ENCODE peak calls at places on chromosomes 16 and 17, in seven cellular contexts. V is mucosa of descending colon, K is cardiac muscle cell, R is A549, I is glutamatergic neuron, E is IMR-90, S is breast epithelium. G is an unnamed sample.

GRCh38 chr16:13779676-13780075 is 140.3 kb upstream of the ERCC4 start:
- DNase-seq in V (no peak), K (no peak), R (no peak), I (no peak), E (no peak), S (no peak), G (no peak)

GRCh38 chr16:19344224-19344801 is 58.8 kb downstream of the CLEC19A start:
- DNase-seq in V (no peak), K (no peak), R (no peak), I (no peak), E (no peak), S (no peak), G (no peak)

GRCh38 chr17:50487213-50488096 is 8.8 kb downstream of the RSAD1 start:
- DNase-seq in V (no peak), K (no peak), R (no peak), I (no peak), E (peak), S (no peak), G (no peak)

GRCh38 chr16:35176449-35176848 is 1717.0 kb downstream of the TP53TG3F start:
- DNase-seq in V (no peak), K (no peak), R (no peak), I (no peak), E (no peak), S (no peak), G (no peak)

GRCh38 chr17:56822725-56823124 is 11.0 kb downstream of the C17orf67 start:
- DNase-seq in V (no peak), K (peak), R (no peak), I (no peak), E (no peak), S (no peak), G (no peak)

GRCh38 chr16:83983491-83983890 is 15.4 kb downstream of the NECAB2 start:
- DNase-seq in V (no peak), K (no peak), R (no peak), I (no peak), E (no peak), S (no peak), G (no peak)

GRCh38 chr17:72104863-72105234 is 16.0 kb upstream of the SOX9 start:
- DNase-seq in V (no peak), K (peak), R (no peak), I (no peak), E (no peak), S (no peak), G (no peak)

GRCh38 chr16:89822188-89823086 is 5.8 kb upstream of the SPIRE2 start:
- DNase-seq in V (peak), K (no peak), R (no peak), I (no peak), E (no peak), S (no peak), G (no peak)

GRCh38 chr16:54933281-54934150 is 2.9 kb downstream of the IRX5 start:
- DNase-seq in V (no peak), K (no peak), R (no peak), I (peak), E (no peak), S (no peak), G (peak)

GRCh38 chr17:9959377-9959981 is 54.4 kb upstream of the RCVRN start:
- DNase-seq in V (peak), K (peak), R (peak), I (peak), E (peak), S (no peak), G (peak)

GRCh38 chr17:38874505-38875419 is 4.9 kb downstream of the LASP1 start:
- DNase-seq in V (no peak), K (peak), R (no peak), I (no peak), E (no peak), S (no peak), G (no peak)

DNA sequence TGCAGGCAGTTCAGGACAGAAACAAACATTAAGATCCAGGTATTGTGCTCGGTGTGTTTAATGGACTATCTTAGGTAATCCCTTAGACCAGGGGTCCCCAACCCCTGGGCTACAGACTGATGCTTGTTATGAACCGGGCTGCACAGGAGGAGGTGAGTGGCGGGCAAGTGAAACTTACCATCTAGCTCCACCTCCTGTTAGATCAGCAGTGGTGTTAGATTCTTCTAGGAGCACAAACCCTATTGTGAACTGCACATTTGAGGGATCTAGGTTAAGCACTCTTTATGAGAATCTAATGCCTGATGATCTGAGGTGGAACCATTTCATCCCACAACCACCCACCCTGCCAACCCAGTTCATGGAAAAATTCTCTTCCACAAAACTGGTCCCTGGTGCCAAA is 37.8 kb upstream of the ASIC2 start:
- DNase-seq in V (no peak), K (no peak), R (peak), I (no peak), E (no peak), S (no peak), G (no peak)
- TF ChIP-seq CTCF in V (no peak), K (no peak), R (no peak), I (no peak), E (no peak), S (no peak), G (no peak)

GRCh38 chr17:62627219-62627903 is at the start of gene MRC2:
- DNase-seq in V (peak), K (peak), R (peak), I (peak), E (peak), S (peak), G (no peak)
- TF ChIP-seq CTCF in V (no peak), K (no peak), R (no peak), I (no peak), E (no peak), S (no peak), G (no peak)

DNA sequence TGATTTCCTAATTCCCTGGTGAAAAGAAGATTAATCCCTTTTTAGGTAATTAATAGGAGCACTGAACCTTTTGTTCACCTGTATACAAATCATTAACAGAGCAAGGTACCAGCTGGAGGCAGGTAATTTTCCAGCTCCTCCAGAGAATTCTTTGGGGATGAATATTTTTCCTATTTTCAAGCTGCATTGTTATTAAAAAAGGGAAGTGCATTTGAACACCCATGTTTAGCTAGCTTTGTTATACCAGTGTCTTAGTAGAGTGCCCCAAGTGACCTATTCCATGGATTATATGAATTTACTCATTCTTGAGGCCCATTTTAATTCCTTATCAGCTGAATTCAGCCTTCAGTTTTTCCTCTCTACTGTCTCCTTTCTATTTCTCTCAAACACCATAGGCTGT is 73.2 kb upstream of the GOT2 start:
- DNase-seq in V (no peak), K (no peak), R (no peak), I (no peak), E (no peak), S (no peak), G (no peak)
- TF ChIP-seq CTCF in V (no peak), K (no peak), R (no peak), I (no peak), E (no peak), S (no peak), G (no peak)

DNA sequence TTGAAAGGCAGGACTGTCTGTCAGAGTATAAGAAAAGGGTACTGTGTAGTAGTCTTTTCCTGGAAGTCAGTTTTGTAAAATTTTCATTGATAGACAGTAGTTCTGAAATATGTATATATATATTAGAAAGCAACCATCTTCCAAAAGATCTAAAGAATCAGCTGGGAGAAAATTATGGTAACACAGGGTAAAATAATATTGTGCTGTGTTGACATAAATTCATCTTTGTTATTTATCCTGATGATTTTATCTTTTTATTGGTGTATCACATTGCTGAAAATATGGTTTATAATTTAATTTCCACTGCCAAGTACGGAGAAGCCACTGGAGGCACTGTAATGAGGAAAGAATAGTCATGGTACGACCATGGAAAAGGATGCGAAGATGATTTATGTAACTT is 324.9 kb downstream of the CA10 start:
- DNase-seq in V (no peak), K (no peak), R (no peak), I (no peak), E (no peak), S (no peak), G (no peak)
- TF ChIP-seq CTCF in V (no peak), K (no peak), R (no peak), I (no peak), E (no peak), S (no peak), G (no peak)

DNA sequence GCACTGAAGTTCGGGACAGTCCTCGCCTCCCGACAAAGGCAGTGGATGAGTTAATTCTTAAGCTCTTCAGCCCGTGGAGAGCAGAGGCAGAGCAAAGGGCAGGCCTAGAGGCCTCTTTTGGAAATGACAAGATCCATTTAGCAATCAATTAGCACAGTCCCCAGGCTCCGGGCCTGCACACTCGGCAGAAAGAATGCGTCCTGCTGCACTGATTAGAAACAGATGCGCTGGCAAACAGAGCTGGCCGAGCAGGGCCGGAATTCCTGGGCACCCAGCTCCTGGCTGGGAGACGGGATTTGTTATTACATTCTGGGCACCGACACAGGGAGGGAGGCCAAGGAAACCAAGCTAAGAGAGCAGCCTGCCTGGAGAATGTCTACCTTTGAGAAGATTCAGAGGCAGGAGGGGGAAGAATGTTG is 162.9 kb downstream of the COPRS start:
- DNase-seq in V (peak), K (peak), R (no peak), I (peak), E (peak), S (peak), G (peak)
- TF ChIP-seq CTCF in V (no peak), K (peak), R (no peak), I (peak), E (no peak), S (no peak), G (no peak)

GRCh38 chr16:1105888-1106620 is 10.0 kb upstream of the C1QTNF8 start:
- DNase-seq in V (peak), K (peak), R (peak), I (peak), E (peak), S (peak), G (peak)
- TF ChIP-seq CTCF in V (peak), K (peak), R (peak), I (peak), E (peak), S (no peak), G (peak)

DNA sequence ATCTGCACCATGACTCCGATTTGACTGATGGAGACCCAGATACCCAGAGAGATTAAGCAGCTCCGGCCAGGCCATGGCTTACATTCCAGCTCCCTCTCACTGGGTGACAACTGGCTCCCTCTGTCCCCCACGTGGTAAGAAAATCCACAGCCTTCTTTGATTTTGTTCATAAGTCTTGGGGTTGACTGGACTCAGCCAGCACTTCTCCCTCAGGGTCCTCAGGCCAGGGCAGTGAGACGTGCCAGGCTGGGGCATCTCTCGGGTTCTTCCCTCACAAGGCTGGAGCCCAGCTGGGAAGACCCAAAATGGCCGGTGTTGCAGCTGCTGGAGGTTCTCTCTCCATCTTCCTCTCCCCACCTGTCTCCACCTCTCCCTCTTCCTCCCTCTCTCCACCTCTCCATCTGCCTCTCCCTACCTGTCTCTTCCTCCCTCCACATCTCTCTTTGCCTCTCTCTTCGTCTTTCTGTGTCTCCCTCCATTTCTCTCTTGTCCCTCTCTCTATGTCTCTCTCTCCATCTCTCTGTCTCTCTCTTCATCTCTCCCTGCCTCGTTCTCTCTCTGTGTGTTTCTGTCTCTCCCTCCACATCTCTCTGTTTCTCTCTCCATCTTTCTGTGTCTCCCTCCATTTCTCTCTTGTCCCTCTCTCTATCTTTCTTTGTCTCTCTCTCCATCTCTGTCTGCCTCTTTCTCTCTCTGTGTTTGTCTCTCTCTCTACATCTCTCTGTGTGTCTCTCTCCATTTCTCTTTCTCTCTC is 105.3 kb downstream of the FOXL1 start:
- DNase-seq in V (no peak), K (no peak), R (no peak), I (no peak), E (no peak), S (no peak), G (no peak)
- TF ChIP-seq CTCF in V (no peak), K (no peak), R (no peak), I (no peak), E (no peak), S (no peak), G (no peak)

GRCh38 chr17:15502315-15503112 is 35.1 kb upstream of the CDRT4 start:
- DNase-seq in V (peak), K (peak), R (peak), I (peak), E (peak), S (peak), G (peak)
- TF ChIP-seq CTCF in V (peak), K (peak), R (peak), I (peak), E (peak), S (peak), G (peak)

DNA sequence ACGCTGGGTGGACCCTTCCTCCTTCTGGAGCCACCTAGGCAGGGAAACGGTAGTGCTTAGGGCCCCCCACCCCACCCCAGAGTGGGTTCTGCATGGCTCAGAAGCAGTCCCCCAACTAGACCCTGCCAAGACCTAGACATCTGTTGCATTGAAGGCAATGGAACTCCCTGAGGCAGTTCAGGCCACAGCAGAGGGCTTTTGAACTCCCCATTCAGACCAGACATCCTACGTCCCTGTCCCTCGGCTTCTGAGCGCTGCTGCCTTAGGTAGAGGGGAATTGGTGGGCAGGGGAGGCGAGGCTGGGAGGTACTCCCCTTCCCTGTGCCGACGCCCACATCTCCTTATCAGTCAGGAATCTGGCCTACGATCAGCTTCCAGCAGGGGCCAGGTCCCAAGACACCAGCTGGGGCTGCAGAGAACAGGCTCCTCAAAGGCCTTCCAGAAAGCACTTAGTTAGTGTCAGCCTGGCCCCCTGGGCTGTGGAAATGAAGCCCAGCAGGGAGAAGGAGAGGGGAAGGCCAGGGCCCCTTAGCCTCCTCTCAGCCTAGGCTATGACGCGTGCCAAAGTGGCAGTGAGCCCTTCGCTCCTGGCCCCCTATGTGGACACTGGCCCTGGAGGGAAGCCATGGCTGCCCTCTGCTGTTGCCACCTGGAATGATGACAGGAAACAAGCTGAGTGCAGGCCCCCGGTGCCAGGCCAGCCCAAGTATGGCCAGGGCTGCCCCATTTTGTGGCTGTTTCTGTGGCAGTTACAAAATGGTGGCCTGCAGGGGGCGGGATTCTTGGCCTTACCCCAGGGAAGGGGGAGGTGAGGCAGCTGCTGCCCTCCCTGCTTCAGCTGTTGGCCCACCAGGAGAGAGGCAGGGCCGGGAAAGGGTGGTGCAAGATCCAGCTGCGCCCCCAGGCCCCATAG is 11.1 kb downstream of the TBX4 start:
- DNase-seq in V (no peak), K (no peak), R (no peak), I (peak), E (no peak), S (no peak), G (no peak)
- TF ChIP-seq CTCF in V (no peak), K (peak), R (no peak), I (peak), E (no peak), S (no peak), G (no peak)